ENCODE peak calls at places on chromosomes 16 and 17, in five cellular contexts. X is DMS153, P is kidney glomerular epithelial cell, C is fibroblast of mammary gland, Y is AG10803. A is an unnamed sample.
A peak's percentile ranks its signal among the peaks of the same experiment; 100 is the strongest.

GRCh38 chr16:66188786-66189725 is 177.4 kb upstream of the CDH5 start:
- DNase-seq in X (no peak), P (no peak), C (peak; percentile 81), Y (peak; percentile 58), A (no peak)

GRCh38 chr16:84692451-84692850 is 7.3 kb upstream of the USP10 start:
- DNase-seq in X (no peak), P (no peak), C (no peak), Y (no peak), A (no peak)

GRCh38 chr17:39170051-39170450 is 4.1 kb upstream of the ARL5C start:
- DNase-seq in X (no peak), P (no peak), C (no peak), Y (no peak), A (no peak)

GRCh38 chr16:55703003-55704001 is 47.5 kb downstream of the SLC6A2 start:
- DNase-seq in X (peak; percentile 2), P (peak; percentile 19), C (peak; percentile 67), Y (peak; percentile 76), A (peak; percentile 32)

GRCh38 chr16:89982318-89982717 is 33.8 kb downstream of the DEF8 start:
- DNase-seq in X (no peak), P (no peak), C (no peak), Y (no peak), A (no peak)

GRCh38 chr16:50351952-50352351 is 16.8 kb downstream of the BRD7 start:
- DNase-seq in X (no peak), P (no peak), C (no peak), Y (no peak), A (no peak)

GRCh38 chr17:74361613-74362391 is at the start of gene BTBD17:
- DNase-seq in X (peak; percentile 60), P (peak; percentile 5), C (no peak), Y (no peak), A (no peak)

GRCh38 chr16:67259705-67260104 is 10.9 kb downstream of the SLC9A5 start:
- DNase-seq in X (no peak), P (no peak), C (no peak), Y (no peak), A (no peak)

GRCh38 chr16:3819741-3820724 is 60.5 kb downstream of the CREBBP start:
- DNase-seq in X (peak; percentile 93), P (peak; percentile 89), C (peak; percentile 97), Y (peak; percentile 85), A (peak; percentile 96)

GRCh38 chr17:28499684-28500357 is 6.3 kb upstream of the FOXN1 start:
- DNase-seq in X (no peak), P (no peak), C (no peak), Y (no peak), A (no peak)

GRCh38 chr16:59632266-59632855 is 898.2 kb upstream of the GOT2 start:
- DNase-seq in X (no peak), P (no peak), C (peak; percentile 82), Y (peak; percentile 66), A (no peak)

GRCh38 chr17:34156741-34157589 is 98.1 kb upstream of the CCL2 start:
- DNase-seq in X (no peak), P (no peak), C (no peak), Y (no peak), A (no peak)

GRCh38 chr17:74452027-74452840 is 14.2 kb upstream of the CD300A start:
- DNase-seq in X (peak; percentile 86), P (no peak), C (peak; percentile 30), Y (no peak), A (no peak)

GRCh38 chr16:30603945-30604315 is 6.3 kb downstream of the ZNF689 start:
- DNase-seq in X (no peak), P (no peak), C (peak; percentile 61), Y (peak; percentile 36), A (no peak)

GRCh38 chr16:49500211-49500610 is 126.6 kb downstream of the C16orf78 start:
- DNase-seq in X (no peak), P (no peak), C (no peak), Y (no peak), A (no peak)

GRCh38 chr17:56260421-56260820 is 107.1 kb downstream of the ANKFN1 start:
- DNase-seq in X (no peak), P (no peak), C (peak; percentile 83), Y (peak; percentile 78), A (no peak)

GRCh38 chr16:66359811-66360608 is 6.5 kb upstream of the CDH5 start:
- DNase-seq in X (peak; percentile 59), P (no peak), C (no peak), Y (peak; percentile 25), A (no peak)

GRCh38 chr17:52106638-52107261 is 51.8 kb downstream of the CA10 start:
- DNase-seq in X (peak; percentile 4), P (peak; percentile 6), C (peak; percentile 46), Y (peak; percentile 36), A (no peak)

GRCh38 chr16:57609541-57610401 is 18.7 kb upstream of the ADGRG1 start:
- DNase-seq in X (peak; percentile 49), P (no peak), C (no peak), Y (no peak), A (no peak)

GRCh38 chr16:4358831-4359561 is 7.9 kb upstream of the PAM16 start:
- DNase-seq in X (no peak), P (no peak), C (no peak), Y (no peak), A (no peak)

GRCh38 chr17:35577826-35578194 is 561 bp downstream of the PEX12 start:
- DNase-seq in X (no peak), P (no peak), C (peak; percentile 18), Y (peak; percentile 10), A (no peak)

GRCh38 chr16:28213396-28213795 is 1.6 kb upstream of the XPO6 start:
- DNase-seq in X (no peak), P (peak; percentile 8), C (no peak), Y (no peak), A (no peak)

GRCh38 chr17:77390870-77391269 is 250.1 kb downstream of the SEC14L1 start:
- DNase-seq in X (no peak), P (no peak), C (no peak), Y (no peak), A (no peak)

GRCh38 chr17:80892019-80892855 is 99.4 kb upstream of the CHMP6 start:
- DNase-seq in X (no peak), P (no peak), C (peak; percentile 97), Y (peak; percentile 96), A (no peak)

GRCh38 chr16:69107311-69107962 is 2.0 kb downstream of the HAS3 start:
- DNase-seq in X (no peak), P (no peak), C (peak; percentile 27), Y (peak; percentile 15), A (no peak)

GRCh38 chr16:27455700-27456099 is 53.7 kb downstream of the IL21R start:
- DNase-seq in X (no peak), P (no peak), C (peak; percentile 14), Y (no peak), A (no peak)

GRCh38 chr17:79006794-79007503 is 2.6 kb downstream of the CANT1 start:
- DNase-seq in X (no peak), P (no peak), C (no peak), Y (no peak), A (no peak)

GRCh38 chr17:8019161-8019560 is 16.7 kb downstream of the GUCY2D start:
- DNase-seq in X (no peak), P (no peak), C (no peak), Y (no peak), A (no peak)

GRCh38 chr16:24825696-24826095 is 20.1 kb upstream of the SLC5A11 start:
- DNase-seq in X (no peak), P (no peak), C (no peak), Y (no peak), A (no peak)

GRCh38 chr17:50134206-50135110 is 4.5 kb upstream of the SAMD14 start:
- DNase-seq in X (no peak), P (no peak), C (no peak), Y (no peak), A (no peak)

GRCh38 chr17:61018938-61019337 is 341.3 kb downstream of the BCAS3 start:
- DNase-seq in X (no peak), P (no peak), C (no peak), Y (no peak), A (no peak)

GRCh38 chr17:8253801-8254200 is 4.7 kb downstream of the PFAS start:
- DNase-seq in X (no peak), P (no peak), C (peak; percentile 16), Y (no peak), A (no peak)

GRCh38 chr16:49856741-49857330 is 924 bp upstream of the ZNF423 start:
- DNase-seq in X (no peak), P (peak; percentile 65), C (peak; percentile 70), Y (peak; percentile 66), A (peak; percentile 11)

GRCh38 chr17:1829579-1830257 is at the start of the genes RPA1 and SMYD4:
- DNase-seq in X (peak; percentile 8), P (peak; percentile 82), C (peak; percentile 79), Y (peak; percentile 82), A (peak; percentile 52)

GRCh38 chr17:63476494-63476856 is 386 bp upstream of the ACE start:
- DNase-seq in X (no peak), P (no peak), C (no peak), Y (no peak), A (no peak)

GRCh38 chr16:66549284-66550131 is at the start of gene TK2:
- DNase-seq in X (no peak), P (peak; percentile 67), C (peak; percentile 68), Y (peak; percentile 76), A (no peak)

GRCh38 chr17:50920891-50921595 is 54.9 kb upstream of the TOB1 start:
- DNase-seq in X (no peak), P (no peak), C (no peak), Y (no peak), A (no peak)